ENCODE peak calls at places on chromosomes 5 and 9, in seven cellular contexts. One of them, this sample, is unnamed.

GRCh38 chr5:159412284-159413046 is 82.2 kb upstream of the IL12B start:
- DNase-seq in SJCRH30: peak; percentile 10
- DNase-seq in ovary: no peak
- DNase-seq in CD8-positive, alpha-beta memory T cell: peak; percentile 80
- DNase-seq in aorta: no peak
- DNase-seq in effector memory CD4-positive, alpha-beta T cell: peak; percentile 64
- DNase-seq in neuronal stem cell: no peak
- DNase-seq in this sample: no peak

GRCh38 chr9:5516453-5517220 is 6.3 kb downstream of the PDCD1LG2 start:
- DNase-seq in SJCRH30: peak; percentile 57
- DNase-seq in ovary: no peak
- DNase-seq in CD8-positive, alpha-beta memory T cell: no peak
- DNase-seq in aorta: no peak
- DNase-seq in effector memory CD4-positive, alpha-beta T cell: no peak
- DNase-seq in neuronal stem cell: no peak
- DNase-seq in this sample: no peak

GRCh38 chr9:15113288-15113687 is 193.7 kb downstream of the TTC39B start:
- DNase-seq in SJCRH30: no peak
- DNase-seq in ovary: no peak
- DNase-seq in CD8-positive, alpha-beta memory T cell: no peak
- DNase-seq in aorta: no peak
- DNase-seq in effector memory CD4-positive, alpha-beta T cell: no peak
- DNase-seq in neuronal stem cell: no peak
- DNase-seq in this sample: no peak

GRCh38 chr5:151184316-151185042 is 26.9 kb upstream of the ANXA6 start:
- DNase-seq in SJCRH30: no peak
- DNase-seq in ovary: no peak
- DNase-seq in CD8-positive, alpha-beta memory T cell: no peak
- DNase-seq in aorta: no peak
- DNase-seq in effector memory CD4-positive, alpha-beta T cell: no peak
- DNase-seq in neuronal stem cell: no peak
- DNase-seq in this sample: no peak

GRCh38 chr9:134724912-134725604 is 83.5 kb downstream of the COL5A1 start:
- DNase-seq in SJCRH30: no peak
- DNase-seq in ovary: no peak
- DNase-seq in CD8-positive, alpha-beta memory T cell: no peak
- DNase-seq in aorta: no peak
- DNase-seq in effector memory CD4-positive, alpha-beta T cell: no peak
- DNase-seq in neuronal stem cell: no peak
- DNase-seq in this sample: no peak

GRCh38 chr5:138890686-138891085 is 15.6 kb upstream of the LRRTM2 start:
- DNase-seq in SJCRH30: no peak
- DNase-seq in ovary: no peak
- DNase-seq in CD8-positive, alpha-beta memory T cell: no peak
- DNase-seq in aorta: no peak
- DNase-seq in effector memory CD4-positive, alpha-beta T cell: no peak
- DNase-seq in neuronal stem cell: no peak
- DNase-seq in this sample: no peak

GRCh38 chr5:140114341-140115185 is 654 bp downstream of the PURA start:
- DNase-seq in SJCRH30: peak; percentile 46
- DNase-seq in ovary: peak; percentile 73
- DNase-seq in CD8-positive, alpha-beta memory T cell: peak; percentile 56
- DNase-seq in aorta: peak; percentile 79
- DNase-seq in effector memory CD4-positive, alpha-beta T cell: no peak
- DNase-seq in neuronal stem cell: peak; percentile 48
- DNase-seq in this sample: peak; percentile 64

GRCh38 chr5:149932445-149933350 is 11.9 kb downstream of the PDE6A start:
- DNase-seq in SJCRH30: peak; percentile 66
- DNase-seq in ovary: peak; percentile 28
- DNase-seq in CD8-positive, alpha-beta memory T cell: no peak
- DNase-seq in aorta: no peak
- DNase-seq in effector memory CD4-positive, alpha-beta T cell: no peak
- DNase-seq in neuronal stem cell: no peak
- DNase-seq in this sample: no peak

GRCh38 chr5:172860520-172861443 is 26.7 kb downstream of the ERGIC1 start:
- DNase-seq in SJCRH30: no peak
- DNase-seq in ovary: peak; percentile 88
- DNase-seq in CD8-positive, alpha-beta memory T cell: no peak
- DNase-seq in aorta: peak; percentile 93
- DNase-seq in effector memory CD4-positive, alpha-beta T cell: no peak
- DNase-seq in neuronal stem cell: no peak
- DNase-seq in this sample: no peak

GRCh38 chr5:42985129-42986037 is 54.7 kb downstream of the ANXA2R start:
- DNase-seq in SJCRH30: no peak
- DNase-seq in ovary: no peak
- DNase-seq in CD8-positive, alpha-beta memory T cell: no peak
- DNase-seq in aorta: no peak
- DNase-seq in effector memory CD4-positive, alpha-beta T cell: no peak
- DNase-seq in neuronal stem cell: no peak
- DNase-seq in this sample: no peak

GRCh38 chr9:137339606-137340462 is 37.8 kb upstream of the NRARP start:
- DNase-seq in SJCRH30: no peak
- DNase-seq in ovary: no peak
- DNase-seq in CD8-positive, alpha-beta memory T cell: no peak
- DNase-seq in aorta: no peak
- DNase-seq in effector memory CD4-positive, alpha-beta T cell: no peak
- DNase-seq in neuronal stem cell: no peak
- DNase-seq in this sample: no peak
- H3K4me1 ChIP-seq in SJCRH30: no peaks in the 10 kb centered on the region
- H3K4me1 ChIP-seq in ovary: no peaks in the 10 kb centered on the region
- H3K4me1 ChIP-seq in CD8-positive, alpha-beta memory T cell: no peaks in the 10 kb centered on the region
- H3K4me1 ChIP-seq in aorta: no peaks in the 10 kb centered on the region
- H3K4me1 ChIP-seq in effector memory CD4-positive, alpha-beta T cell: no peaks in the 10 kb centered on the region
- H3K4me1 ChIP-seq in neuronal stem cell: no peaks in the 10 kb centered on the region
- H3K4me1 ChIP-seq in this sample: no peaks in the 10 kb centered on the region

GRCh38 chr9:21803674-21804048 is 1.2 kb downstream of the MTAP start:
- DNase-seq in SJCRH30: no peak
- DNase-seq in ovary: no peak
- DNase-seq in CD8-positive, alpha-beta memory T cell: no peak
- DNase-seq in aorta: no peak
- DNase-seq in effector memory CD4-positive, alpha-beta T cell: no peak
- DNase-seq in neuronal stem cell: no peak
- DNase-seq in this sample: no peak
- H3K4me1 ChIP-seq in SJCRH30: no peaks in the 10 kb centered on the region
- H3K4me1 ChIP-seq in ovary: peaks cover 4% of the 10 kb centered on the region
- H3K4me1 ChIP-seq in CD8-positive, alpha-beta memory T cell: peaks cover 27% of the 10 kb centered on the region
- H3K4me1 ChIP-seq in aorta: no peaks in the 10 kb centered on the region
- H3K4me1 ChIP-seq in effector memory CD4-positive, alpha-beta T cell: peaks cover 8% of the 10 kb centered on the region
- H3K4me1 ChIP-seq in neuronal stem cell: peaks cover 6% of the 10 kb centered on the region
- H3K4me1 ChIP-seq in this sample: peaks cover 22% of the 10 kb centered on the region

GRCh38 chr9:102354041-102354440 is 615.6 kb upstream of the GRIN3A start:
- DNase-seq in SJCRH30: no peak
- DNase-seq in ovary: no peak
- DNase-seq in CD8-positive, alpha-beta memory T cell: no peak
- DNase-seq in aorta: no peak
- DNase-seq in effector memory CD4-positive, alpha-beta T cell: no peak
- DNase-seq in neuronal stem cell: no peak
- DNase-seq in this sample: no peak
- H3K4me1 ChIP-seq in SJCRH30: no peaks in the 10 kb centered on the region
- H3K4me1 ChIP-seq in ovary: no peaks in the 10 kb centered on the region
- H3K4me1 ChIP-seq in CD8-positive, alpha-beta memory T cell: no peaks in the 10 kb centered on the region
- H3K4me1 ChIP-seq in aorta: no peaks in the 10 kb centered on the region
- H3K4me1 ChIP-seq in effector memory CD4-positive, alpha-beta T cell: no peaks in the 10 kb centered on the region
- H3K4me1 ChIP-seq in neuronal stem cell: no peaks in the 10 kb centered on the region
- H3K4me1 ChIP-seq in this sample: no peaks in the 10 kb centered on the region

GRCh38 chr5:91143840-91144239 is 239.3 kb downstream of the ARRDC3 start:
- DNase-seq in SJCRH30: no peak
- DNase-seq in ovary: no peak
- DNase-seq in CD8-positive, alpha-beta memory T cell: no peak
- DNase-seq in aorta: no peak
- DNase-seq in effector memory CD4-positive, alpha-beta T cell: no peak
- DNase-seq in neuronal stem cell: no peak
- DNase-seq in this sample: no peak
- H3K4me1 ChIP-seq in SJCRH30: no peaks in the 10 kb centered on the region
- H3K4me1 ChIP-seq in ovary: no peaks in the 10 kb centered on the region
- H3K4me1 ChIP-seq in CD8-positive, alpha-beta memory T cell: no peaks in the 10 kb centered on the region
- H3K4me1 ChIP-seq in aorta: peaks cover 1% of the 10 kb centered on the region
- H3K4me1 ChIP-seq in effector memory CD4-positive, alpha-beta T cell: no peaks in the 10 kb centered on the region
- H3K4me1 ChIP-seq in neuronal stem cell: peaks cover 3% of the 10 kb centered on the region
- H3K4me1 ChIP-seq in this sample: peaks cover 16% of the 10 kb centered on the region

GRCh38 chr9:33029106-33029788 is 4.2 kb downstream of the DNAJA1 start:
- DNase-seq in SJCRH30: no peak
- DNase-seq in ovary: no peak
- DNase-seq in CD8-positive, alpha-beta memory T cell: no peak
- DNase-seq in aorta: no peak
- DNase-seq in effector memory CD4-positive, alpha-beta T cell: no peak
- DNase-seq in neuronal stem cell: no peak
- DNase-seq in this sample: no peak
- H3K4me1 ChIP-seq in SJCRH30: peaks cover under 1% of the 10 kb centered on the region
- H3K4me1 ChIP-seq in ovary: peaks cover 3% of the 10 kb centered on the region
- H3K4me1 ChIP-seq in CD8-positive, alpha-beta memory T cell: peaks cover 41% of the 10 kb centered on the region
- H3K4me1 ChIP-seq in aorta: no peaks in the 10 kb centered on the region
- H3K4me1 ChIP-seq in effector memory CD4-positive, alpha-beta T cell: peaks cover 30% of the 10 kb centered on the region
- H3K4me1 ChIP-seq in neuronal stem cell: no peaks in the 10 kb centered on the region
- H3K4me1 ChIP-seq in this sample: peaks cover 15% of the 10 kb centered on the region

GRCh38 chr5:124735169-124735858 is 11.1 kb downstream of the ZNF608 start:
- DNase-seq in SJCRH30: peak; percentile 75
- DNase-seq in ovary: peak; percentile 33
- DNase-seq in CD8-positive, alpha-beta memory T cell: no peak
- DNase-seq in aorta: no peak
- DNase-seq in effector memory CD4-positive, alpha-beta T cell: no peak
- DNase-seq in neuronal stem cell: no peak
- DNase-seq in this sample: peak; percentile 92
- H3K4me1 ChIP-seq in SJCRH30: peaks cover 33% of the 10 kb centered on the region
- H3K4me1 ChIP-seq in ovary: no peaks in the 10 kb centered on the region
- H3K4me1 ChIP-seq in CD8-positive, alpha-beta memory T cell: no peaks in the 10 kb centered on the region
- H3K4me1 ChIP-seq in aorta: no peaks in the 10 kb centered on the region
- H3K4me1 ChIP-seq in effector memory CD4-positive, alpha-beta T cell: no peaks in the 10 kb centered on the region
- H3K4me1 ChIP-seq in neuronal stem cell: peaks cover 21% of the 10 kb centered on the region
- H3K4me1 ChIP-seq in this sample: peaks cover 86% of the 10 kb centered on the region

This sample was measured in HAP-1.